ENCODE peak calls at places on chromosomes 11 and 22, in seven cellular contexts. H, X, T, Y, A, U and I are unnamed samples.
A peak's percentile ranks its signal among the peaks of the same experiment; 100 is the strongest.

GRCh38 chr11:76787911-76788596 is 4.9 kb downstream of the TSKU start:
- DNase-seq in H (peak; percentile 57), X (peak; percentile 90), T (peak; percentile 78), Y (no peak), A (no peak), U (peak; percentile 76), I (no peak)

GRCh38 chr11:110979696-110980095 is 265.8 kb upstream of the POU2AF2 start:
- DNase-seq in H (no peak), X (no peak), T (no peak), Y (no peak), A (no peak), U (peak; percentile 45), I (no peak)

GRCh38 chr22:48742556-48743343 is 1084.9 kb downstream of the BRD1 start:
- DNase-seq in H (peak; percentile 2), X (no peak), T (no peak), Y (no peak), A (no peak), U (no peak), I (no peak)

GRCh38 chr11:96219981-96220623 is 122.9 kb downstream of the MAML2 start:
- DNase-seq in H (no peak), X (no peak), T (no peak), Y (no peak), A (no peak), U (peak; percentile 62), I (peak; percentile 94)

GRCh38 chr11:115691030-115691429 is 186.8 kb upstream of the CADM1 start:
- DNase-seq in H (no peak), X (no peak), T (no peak), Y (no peak), A (no peak), U (no peak), I (no peak)

GRCh38 chr11:67375320-67376021 is 2.1 kb upstream of the CLCF1 start:
- DNase-seq in H (no peak), X (no peak), T (no peak), Y (no peak), A (peak; percentile 52), U (no peak), I (no peak)

GRCh38 chr11:86785576-86785975 is 14.8 kb upstream of the PRSS23 start:
- DNase-seq in H (no peak), X (no peak), T (no peak), Y (no peak), A (no peak), U (no peak), I (no peak)

GRCh38 chr22:29702025-29702930 is 17.5 kb upstream of the CABP7 start:
- DNase-seq in H (no peak), X (peak; percentile 54), T (no peak), Y (peak; percentile 74), A (peak; percentile 30), U (peak; percentile 11), I (no peak)

GRCh38 chr11:112400615-112401014 is 140.0 kb upstream of the PLET1 start:
- DNase-seq in H (no peak), X (no peak), T (no peak), Y (no peak), A (no peak), U (no peak), I (peak; percentile 37)

GRCh38 chr22:45302047-45302446 is 7.7 kb upstream of the FAM118A start:
- DNase-seq in H (peak; percentile 76), X (no peak), T (no peak), Y (no peak), A (peak; percentile 35), U (peak; percentile 88), I (no peak)

GRCh38 chr11:10322830-10323792 is 18.2 kb downstream of the ADM start:
- DNase-seq in H (peak; percentile 85), X (peak; percentile 81), T (peak; percentile 38), Y (no peak), A (peak; percentile 65), U (peak; percentile 93), I (peak; percentile 84)

GRCh38 chr22:50217543-50218152 is 16.8 kb downstream of the SELENOO start:
- DNase-seq in H (no peak), X (no peak), T (no peak), Y (no peak), A (no peak), U (no peak), I (no peak)

GRCh38 chr11:108340958-108341357 is 118.1 kb downstream of the ATM start:
- DNase-seq in H (peak; percentile 74), X (peak; percentile 96), T (peak; percentile 15), Y (no peak), A (peak; percentile 6), U (no peak), I (no peak)

GRCh38 chr22:39142088-39142667 is 10.3 kb downstream of the CBX7 start:
- DNase-seq in H (no peak), X (no peak), T (no peak), Y (no peak), A (no peak), U (no peak), I (no peak)

GRCh38 chr11:113896156-113896879 is 8.3 kb upstream of the HTR3B start:
- DNase-seq in H (peak; percentile 63), X (peak; percentile 56), T (peak; percentile 45), Y (peak; percentile 36), A (peak; percentile 15), U (peak; percentile 22), I (peak; percentile 67)

GRCh38 chr11:33689089-33689488 is 11.5 kb downstream of the C11orf91 start:
- DNase-seq in H (no peak), X (no peak), T (no peak), Y (no peak), A (no peak), U (no peak), I (no peak)

GRCh38 chr11:116601734-116602636 is 170.8 kb downstream of the BUD13 start:
- DNase-seq in H (no peak), X (peak; percentile 76), T (no peak), Y (no peak), A (no peak), U (peak; percentile 3), I (peak; percentile 33)

DNA sequence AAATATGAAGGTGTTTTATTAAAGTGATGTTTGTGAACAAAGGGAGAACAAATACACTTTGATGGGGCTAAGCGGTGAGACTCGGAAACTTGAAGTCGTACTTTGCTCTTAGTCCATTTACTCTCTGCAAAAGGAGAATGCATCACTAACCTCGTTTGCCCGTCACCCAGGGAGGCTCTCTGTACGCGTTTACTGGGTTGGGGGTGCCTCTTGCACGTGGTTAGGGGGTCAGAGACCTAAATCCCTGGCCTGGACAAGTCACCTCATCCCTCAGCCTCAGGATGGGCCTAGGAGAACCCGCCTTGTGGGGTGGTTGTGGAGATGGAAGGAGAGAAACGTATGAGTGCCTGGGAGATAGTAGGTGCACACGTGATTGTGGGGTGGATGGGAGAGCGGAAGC is 803 bp upstream of the IFT27 start:
- DNase-seq in H (no peak), X (no peak), T (no peak), Y (no peak), A (no peak), U (no peak), I (no peak)
- H3K4me3 ChIP-seq in H (no peak overlapping the region), X (no peak overlapping the region), T (no peak overlapping the region), Y (no peak overlapping the region), A (peak overlapping the region; percentile 26), U (peak overlapping the region; percentile 10), I (peak overlapping the region; percentile 11)

GRCh38 chr11:72553748-72554147 is 119.4 kb upstream of the CLPB start:
- DNase-seq in H (no peak), X (peak; percentile 72), T (peak; percentile 28), Y (no peak), A (no peak), U (no peak), I (peak; percentile 48)
- H3K27ac ChIP-seq in H (no peak overlapping the region), X (no peak overlapping the region), T (no peak overlapping the region), Y (no peak overlapping the region), A (no peak overlapping the region), U (no peak overlapping the region), I (no peak overlapping the region)

GRCh38 chr11:70400643-70401042 is 2.3 kb downstream of the CTTN start:
- DNase-seq in H (no peak), X (no peak), T (no peak), Y (no peak), A (no peak), U (no peak), I (no peak)
- H3K4me3 ChIP-seq in H (no peak overlapping the region), X (no peak overlapping the region), T (no peak overlapping the region), Y (no peak overlapping the region), A (peak overlapping the region; percentile 96), U (no peak overlapping the region), I (no peak overlapping the region)

DNA sequence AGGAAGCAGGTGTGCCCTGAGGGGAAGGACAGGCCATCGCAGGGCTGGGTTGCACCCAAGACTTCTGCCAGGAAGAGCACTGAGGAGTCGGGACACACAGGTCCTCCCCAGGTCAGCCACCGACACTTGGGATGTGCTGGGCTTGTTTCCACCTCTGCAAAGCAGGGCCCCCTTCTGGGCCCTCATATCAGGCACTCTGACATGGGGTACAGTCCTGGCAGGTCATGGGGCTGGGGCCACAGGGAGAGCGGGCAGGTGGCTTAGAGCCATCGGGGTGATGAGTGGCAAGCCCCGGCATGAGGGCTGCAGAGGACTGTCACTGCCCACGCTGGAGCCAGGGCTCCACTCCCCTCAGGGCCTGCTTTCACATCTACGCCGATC is 7.9 kb upstream of the ADORA2A start:
- DNase-seq in H (no peak), X (no peak), T (no peak), Y (no peak), A (no peak), U (no peak), I (no peak)
- H3K27ac ChIP-seq in H (no peak overlapping the region), X (no peak overlapping the region), T (no peak overlapping the region), Y (no peak overlapping the region), A (no peak overlapping the region), U (no peak overlapping the region), I (no peak overlapping the region)

GRCh38 chr22:43270314-43270908 is 72.8 kb downstream of the SCUBE1 start:
- DNase-seq in H (no peak), X (peak; percentile 90), T (peak; percentile 45), Y (no peak), A (peak; percentile 44), U (no peak), I (peak; percentile 22)

GRCh38 chr22:43272869-43273318 is 70.3 kb downstream of the SCUBE1 start:
- DNase-seq in H (no peak), X (peak; percentile 57), T (no peak), Y (no peak), A (no peak), U (no peak), I (no peak)

GRCh38 chr22:43272301-43272700 is 70.9 kb downstream of the SCUBE1 start:
- DNase-seq in H (no peak), X (no peak), T (no peak), Y (no peak), A (no peak), U (peak; percentile 18), I (no peak)

GRCh38 chr22:43269325-43270040 is 73.7 kb downstream of the SCUBE1 start:
- DNase-seq in H (no peak), X (peak; percentile 46), T (no peak), Y (no peak), A (no peak), U (no peak), I (no peak)

DNA sequence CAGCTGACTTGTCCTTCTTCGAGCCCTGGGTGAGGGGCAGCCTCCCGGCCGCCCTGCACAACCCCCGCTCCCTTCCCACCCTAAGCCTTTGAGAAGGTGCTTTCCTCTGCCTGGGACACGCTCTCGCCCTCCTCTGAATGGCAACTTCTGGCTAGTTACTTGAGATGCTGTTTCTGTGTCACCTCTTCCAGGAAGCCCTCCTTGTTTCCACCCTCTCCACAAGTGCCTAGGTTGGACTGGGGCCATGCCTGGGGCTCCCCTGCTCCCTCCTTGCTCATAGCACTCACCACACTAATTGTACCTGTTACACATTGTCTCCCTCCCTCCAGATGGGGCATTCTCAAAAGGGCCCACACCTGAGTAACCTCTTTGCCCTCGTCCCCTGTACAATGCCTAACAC is 72.2 kb downstream of the SCUBE1 start:
- DNase-seq in H (no peak), X (no peak), T (no peak), Y (no peak), A (no peak), U (no peak), I (no peak)
- H3K4me3 ChIP-seq in H (no peak overlapping the region), X (no peak overlapping the region), T (no peak overlapping the region), Y (no peak overlapping the region), A (no peak overlapping the region), U (no peak overlapping the region), I (no peak overlapping the region)

GRCh38 chr11:119572481-119573424 is 149.8 kb upstream of the THY1 start:
- DNase-seq in H (peak; percentile 7), X (no peak), T (no peak), Y (no peak), A (no peak), U (no peak), I (no peak)
- H3K27ac ChIP-seq in H (no peak overlapping the region), X (no peak overlapping the region), T (no peak overlapping the region), Y (no peak overlapping the region), A (no peak overlapping the region), U (no peak overlapping the region), I (no peak overlapping the region)